ENCODE peak calls at places on chromosomes 2 and 18, in five cellular contexts. A, P, F, W and J are unnamed samples.

GRCh38 chr18:26386421-26386820 is 160.2 kb downstream of the TAF4B start:
- DNase-seq in A (no peak), F (no peak), P (no peak), W (no peak), J (no peak)

GRCh38 chr2:241636182-241636982 is 576 bp downstream of the THAP4 start:
- DNase-seq in F (no peak), A (peak), W (peak), P (peak), J (peak)

GRCh38 chr2:218003994-218004419 is 1.2 kb upstream of the TNS1 start:
- DNase-seq in P (peak), W (no peak), A (peak), F (peak), J (no peak)

GRCh38 chr2:227335713-227336112 is 10.7 kb downstream of the MFF start:
- DNase-seq in A (no peak), F (no peak), W (no peak), P (no peak), J (no peak)

GRCh38 chr2:105631011-105631410 is 113.7 kb upstream of the NCK2 start:
- DNase-seq in W (no peak), P (no peak), F (no peak), A (no peak), J (no peak)

GRCh38 chr2:17918789-17919188 is 40.3 kb downstream of the KCNS3 start:
- DNase-seq in F (no peak), W (no peak), P (no peak), A (peak), J (peak)

GRCh38 chr2:25620077-25620476 is 53.3 kb downstream of the DTNB start:
- DNase-seq in W (no peak), A (no peak), F (no peak), P (no peak), J (no peak)

GRCh38 chr2:25286025-25286400 is 55.7 kb downstream of the DNMT3A start:
- DNase-seq in F (no peak), P (no peak), W (peak), A (no peak), J (peak)

GRCh38 chr2:127415593-127416485 is 2.4 kb upstream of the PROC start:
- DNase-seq in P (no peak), A (peak), W (peak), F (no peak), J (peak)

GRCh38 chr2:235868645-235869044 is 299.5 kb downstream of the GBX2 start:
- DNase-seq in P (no peak), A (no peak), W (no peak), F (no peak), J (no peak)

GRCh38 chr2:68594674-68595492 is 48.5 kb upstream of the PROKR1 start:
- DNase-seq in A (peak), W (peak), F (no peak), P (peak), J (peak)

GRCh38 chr18:75635096-75635495 is 207.6 kb upstream of the SMIM21 start:
- DNase-seq in A (no peak), F (no peak), W (no peak), P (no peak), J (no peak)

GRCh38 chr2:236167297-236168109 is 683 bp downstream of the GBX2 start:
- DNase-seq in W (peak), F (no peak), P (peak), A (peak), J (no peak)

GRCh38 chr2:219554369-219554768 is 10.5 kb downstream of the TMEM198 start:
- DNase-seq in A (no peak), W (no peak), F (no peak), P (no peak), J (no peak)

GRCh38 chr2:95071856-95072255 is 46.3 kb downstream of the MAL start:
- DNase-seq in F (no peak), A (no peak), P (no peak), W (no peak), J (no peak)

GRCh38 chr18:35289293-35290069 is 548 bp downstream of the ZSCAN30 start:
- DNase-seq in A (peak), W (no peak), P (peak), F (no peak), J (peak)

GRCh38 chr18:46663539-46663938 is 6.5 kb upstream of the LOXHD1 start:
- DNase-seq in P (no peak), F (no peak), W (no peak), A (no peak), J (no peak)

GRCh38 chr2:208698114-208698513 is 291.5 kb downstream of the PTH2R start:
- DNase-seq in A (no peak), W (no peak), P (no peak), F (no peak), J (no peak)

GRCh38 chr18:54215069-54215468 is 9.4 kb downstream of the MBD2 start:
- DNase-seq in F (no peak), P (no peak), A (no peak), W (no peak), J (no peak)

GRCh38 chr18:46338213-46338612 is 234.0 kb downstream of the HAUS1 start:
- DNase-seq in A (peak), P (no peak), F (no peak), W (no peak), J (peak)

GRCh38 chr2:67970542-67970941 is 92.3 kb downstream of the C1D start:
- DNase-seq in W (no peak), P (no peak), F (no peak), A (no peak), J (no peak)

GRCh38 chr2:239289545-239289944 is 111.3 kb downstream of the HDAC4 start:
- DNase-seq in P (no peak), W (no peak), F (no peak), A (no peak), J (no peak)

GRCh38 chr18:67145586-67146292 is 370.8 kb downstream of the DSEL start:
- DNase-seq in A (no peak), P (no peak), W (no peak), F (no peak), J (no peak)

GRCh38 chr18:41809652-41810051 is 145.4 kb upstream of the PIK3C3 start:
- DNase-seq in P (no peak), W (no peak), F (no peak), A (no peak), J (no peak)

GRCh38 chr2:68834737-68835136 is 36.5 kb downstream of the BMP10 start:
- DNase-seq in P (no peak), W (no peak), A (no peak), F (no peak), J (peak)

GRCh38 chr2:233209117-233209977 is 42.1 kb upstream of the ATG16L1 start:
- DNase-seq in W (no peak), A (peak), F (no peak), P (peak), J (no peak)

GRCh38 chr2:185221-185620 is 78.6 kb downstream of the SH3YL1 start:
- DNase-seq in F (no peak), P (no peak), W (no peak), A (no peak), J (no peak)

GRCh38 chr2:145601306-145601925 is 1081.5 kb upstream of the ZEB2 start:
- DNase-seq in A (no peak), F (no peak), P (no peak), W (no peak), J (no peak)

GRCh38 chr2:196677404-196677803 is 37.9 kb downstream of the CCDC150 start:
- DNase-seq in A (no peak), F (peak), W (no peak), P (peak), J (no peak)

GRCh38 chr2:155382781-155383180 is 684.3 kb downstream of the KCNJ3 start:
- DNase-seq in A (no peak), F (no peak), W (no peak), P (no peak), J (no peak)

GRCh38 chr2:127193948-127194267 is 26.2 kb downstream of the CYP27C1 start:
- DNase-seq in W (no peak), P (no peak), F (no peak), A (no peak), J (no peak)

GRCh38 chr2:42823744-42824453 is 31.5 kb upstream of the HAAO start:
- DNase-seq in F (no peak), W (no peak), P (no peak), A (no peak), J (no peak)

GRCh38 chr2:49687873-49688272 is 533.6 kb upstream of the FSHR start:
- DNase-seq in W (no peak), A (peak), P (no peak), F (no peak), J (peak)

GRCh38 chr18:46268662-46269061 is 164.5 kb downstream of the HAUS1 start:
- DNase-seq in P (no peak), W (no peak), A (no peak), F (no peak), J (no peak)